ENCODE peak calls at places on chromosomes 6 and 20, in seven cellular contexts. E, Z, Y, G, K, Q and M are unnamed samples.
A peak's percentile ranks its signal among the peaks of the same experiment; 100 is the strongest.

GRCh38 chr6:113632220-113632864 is 224.8 kb upstream of the MARCKS start:
- DNase-seq in E (peak; percentile 53), Z (no peak), Y (peak; percentile 7), G (peak; percentile 95), K (no peak), Q (no peak), M (peak; percentile 93)

GRCh38 chr6:136592930-136593673 is 42.9 kb upstream of the MAP7 start:
- DNase-seq in E (no peak), Z (no peak), Y (no peak), G (peak; percentile 88), K (no peak), Q (no peak), M (peak; percentile 45)

GRCh38 chr6:117542493-117542892 is 59.8 kb downstream of the GOPC start:
- DNase-seq in E (no peak), Z (no peak), Y (no peak), G (no peak), K (no peak), Q (no peak), M (no peak)

GRCh38 chr6:146997062-146997461 is 207.2 kb upstream of the STXBP5 start:
- DNase-seq in E (no peak), Z (no peak), Y (no peak), G (peak; percentile 30), K (no peak), Q (no peak), M (no peak)

GRCh38 chr6:122154912-122155516 is 244.4 kb upstream of the HSF2 start:
- DNase-seq in E (no peak), Z (no peak), Y (no peak), G (no peak), K (no peak), Q (no peak), M (no peak)

GRCh38 chr6:4336778-4337442 is 201.5 kb upstream of the ECI2 start:
- DNase-seq in E (no peak), Z (no peak), Y (no peak), G (peak; percentile 88), K (no peak), Q (no peak), M (no peak)

GRCh38 chr20:57450419-57450818 is 59.2 kb downstream of the RBM38 start:
- DNase-seq in E (peak; percentile 29), Z (no peak), Y (peak; percentile 68), G (no peak), K (no peak), Q (no peak), M (no peak)

GRCh38 chr6:22821664-22822320 is 252.4 kb downstream of the HDGFL1 start:
- DNase-seq in E (no peak), Z (no peak), Y (no peak), G (no peak), K (no peak), Q (no peak), M (no peak)

GRCh38 chr6:84017709-84018452 is 15.7 kb upstream of the MRAP2 start:
- DNase-seq in E (no peak), Z (no peak), Y (no peak), G (no peak), K (no peak), Q (no peak), M (no peak)

GRCh38 chr6:148868314-148868713 is 121.5 kb downstream of the UST start:
- DNase-seq in E (no peak), Z (no peak), Y (no peak), G (peak; percentile 6), K (no peak), Q (no peak), M (no peak)

GRCh38 chr20:34045294-34045693 is 51.6 kb downstream of the RALY start:
- DNase-seq in E (peak; percentile 37), Z (no peak), Y (no peak), G (peak; percentile 23), K (no peak), Q (no peak), M (no peak)

GRCh38 chr20:64161595-64162238 is 2.5 kb upstream of the MYT1 start:
- DNase-seq in E (peak; percentile 69), Z (peak; percentile 78), Y (no peak), G (peak; percentile 46), K (no peak), Q (no peak), M (no peak)

GRCh38 chr20:47400685-47401084 is 44.2 kb upstream of the ZMYND8 start:
- DNase-seq in E (no peak), Z (peak; percentile 38), Y (no peak), G (no peak), K (no peak), Q (no peak), M (no peak)

GRCh38 chr6:41963371-41963770 is 21.8 kb upstream of the CCND3 start:
- DNase-seq in E (no peak), Z (no peak), Y (no peak), G (no peak), K (no peak), Q (no peak), M (no peak)

GRCh38 chr20:9966966-9967365 is 67.8 kb upstream of the ANKEF1 start:
- DNase-seq in E (no peak), Z (peak; percentile 15), Y (no peak), G (no peak), K (no peak), Q (peak; percentile 30), M (no peak)

GRCh38 chr6:4220619-4221018 is 85.2 kb upstream of the ECI2 start:
- DNase-seq in E (no peak), Z (no peak), Y (no peak), G (no peak), K (no peak), Q (no peak), M (no peak)